ENCODE peak calls at places on chromosomes 11 and 22, in ten cellular contexts. H, B, V, Y, C, M, Q, U, O and T are unnamed samples.

GRCh38 chr22:50473088-50473487 is 1.7 kb downstream of the SBF1 start:
- DNase-seq in H (no peak), B (no peak), V (no peak), Y (no peak), C (peak; percentile 34), M (peak; percentile 47), Q (peak; percentile 30), U (no peak), O (no peak), T (no peak)

GRCh38 chr11:60777572-60777971 is 7.6 kb upstream of the MS4A10 start:
- DNase-seq in H (no peak), B (peak; percentile 65), V (no peak), Y (peak; percentile 22), C (no peak), M (no peak), Q (no peak), U (no peak), O (no peak), T (peak; percentile 81)

GRCh38 chr11:56251954-56252353 is at the start of gene OR5T3:
- DNase-seq in H (no peak), B (no peak), V (no peak), Y (no peak), C (no peak), M (no peak), Q (no peak), U (no peak), O (no peak), T (no peak)

GRCh38 chr22:46649176-46650077 is 29.2 kb downstream of the GRAMD4 start:
- DNase-seq in H (no peak), B (peak; percentile 80), V (no peak), Y (no peak), C (no peak), M (no peak), Q (no peak), U (no peak), O (no peak), T (no peak)

GRCh38 chr11:75499423-75500305 is 26.1 kb downstream of the GDPD5 start:
- DNase-seq in H (no peak), B (no peak), V (no peak), Y (peak; percentile 89), C (no peak), M (no peak), Q (no peak), U (no peak), O (no peak), T (peak; percentile 75)

GRCh38 chr11:34962034-34962433 is 45.6 kb downstream of the PDHX start:
- DNase-seq in H (no peak), B (no peak), V (no peak), Y (no peak), C (no peak), M (no peak), Q (no peak), U (no peak), O (no peak), T (no peak)

GRCh38 chr11:27347949-27348879 is 14.8 kb downstream of the CCDC34 start:
- DNase-seq in H (no peak), B (no peak), V (no peak), Y (no peak), C (no peak), M (no peak), Q (no peak), U (no peak), O (no peak), T (no peak)

GRCh38 chr11:61791737-61792309 is 576 bp downstream of the TMEM258 start:
- DNase-seq in H (peak; percentile 66), B (no peak), V (peak; percentile 14), Y (peak; percentile 71), C (no peak), M (peak; percentile 24), Q (peak; percentile 55), U (peak; percentile 97), O (no peak), T (peak; percentile 88)

GRCh38 chr22:37218771-37219411 is 6.6 kb upstream of the SSTR3 start:
- DNase-seq in H (no peak), B (no peak), V (peak; percentile 53), Y (no peak), C (no peak), M (peak; percentile 82), Q (no peak), U (no peak), O (no peak), T (no peak)

GRCh38 chr11:69959461-69959860 is 118.7 kb upstream of the ANO1 start:
- DNase-seq in H (no peak), B (no peak), V (no peak), Y (no peak), C (no peak), M (no peak), Q (no peak), U (no peak), O (no peak), T (no peak)

GRCh38 chr11:22626573-22627239 is 1.1 kb upstream of the FANCF start:
- DNase-seq in H (no peak), B (no peak), V (no peak), Y (no peak), C (no peak), M (no peak), Q (no peak), U (no peak), O (no peak), T (no peak)

GRCh38 chr11:1373536-1374214 is 16.1 kb upstream of the BRSK2 start:
- DNase-seq in H (no peak), B (no peak), V (no peak), Y (no peak), C (no peak), M (no peak), Q (no peak), U (no peak), O (no peak), T (no peak)

GRCh38 chr11:35464308-35464707 is 45.0 kb upstream of the SLC1A2 start:
- DNase-seq in H (peak; percentile 21), B (no peak), V (no peak), Y (no peak), C (no peak), M (no peak), Q (no peak), U (no peak), O (no peak), T (no peak)

GRCh38 chr22:27752771-27753170 is 48.8 kb downstream of the MN1 start:
- DNase-seq in H (no peak), B (no peak), V (no peak), Y (peak; percentile 81), C (no peak), M (no peak), Q (no peak), U (no peak), O (no peak), T (peak; percentile 93)

GRCh38 chr11:911031-911889 is 650 bp upstream of the CHID1 start:
- DNase-seq in H (no peak), B (no peak), V (no peak), Y (peak; percentile 68), C (peak; percentile 12), M (no peak), Q (peak; percentile 58), U (no peak), O (peak; percentile 22), T (peak; percentile 77)

GRCh38 chr11:17887779-17888178 is 125.1 kb downstream of the SERGEF start:
- DNase-seq in H (no peak), B (no peak), V (no peak), Y (no peak), C (no peak), M (no peak), Q (no peak), U (peak; percentile 43), O (no peak), T (no peak)

GRCh38 chr11:113096661-113097060 is 135.4 kb downstream of the NCAM1 start:
- DNase-seq in H (no peak), B (no peak), V (no peak), Y (no peak), C (no peak), M (no peak), Q (no peak), U (peak; percentile 67), O (no peak), T (no peak)

GRCh38 chr22:45334068-45334467 is 24.3 kb downstream of the FAM118A start:
- DNase-seq in H (no peak), B (no peak), V (no peak), Y (peak; percentile 48), C (no peak), M (no peak), Q (no peak), U (no peak), O (no peak), T (no peak)

GRCh38 chr11:87358461-87358860 is 320.7 kb downstream of the TMEM135 start:
- DNase-seq in H (no peak), B (no peak), V (no peak), Y (no peak), C (no peak), M (no peak), Q (no peak), U (no peak), O (no peak), T (no peak)

GRCh38 chr11:47667555-47667954 is 25.2 kb upstream of the MTCH2 start:
- DNase-seq in H (no peak), B (no peak), V (no peak), Y (no peak), C (no peak), M (no peak), Q (no peak), U (no peak), O (no peak), T (no peak)

GRCh38 chr11:32008879-32009548 is 81.9 kb upstream of the RCN1 start:
- DNase-seq in H (no peak), B (no peak), V (no peak), Y (no peak), C (no peak), M (no peak), Q (no peak), U (no peak), O (no peak), T (no peak)

GRCh38 chr11:11782532-11783110 is 59.2 kb upstream of the USP47 start:
- DNase-seq in H (no peak), B (no peak), V (no peak), Y (no peak), C (no peak), M (no peak), Q (no peak), U (no peak), O (no peak), T (no peak)

GRCh38 chr11:126277780-126278179 is 5.1 kb upstream of the TIRAP start:
- DNase-seq in H (no peak), B (no peak), V (no peak), Y (no peak), C (no peak), M (no peak), Q (no peak), U (no peak), O (no peak), T (no peak)

GRCh38 chr11:69253028-69253427 is 40.9 kb upstream of the MYEOV start:
- DNase-seq in H (no peak), B (peak; percentile 33), V (no peak), Y (peak; percentile 42), C (no peak), M (no peak), Q (no peak), U (no peak), O (no peak), T (no peak)

GRCh38 chr11:7654094-7654742 is 19.1 kb downstream of the CYB5R2 start:
- DNase-seq in H (no peak), B (no peak), V (no peak), Y (no peak), C (no peak), M (no peak), Q (no peak), U (no peak), O (no peak), T (no peak)